ENCODE peak calls at places on chromosome 12, in nine cellular contexts. Y, D, C, A, I, W, G, B and E are unnamed samples.

GRCh38 chr12:101857043-101857558 is 20.3 kb upstream of the DRAM1 start:
- DNase-seq in Y (no peak), D (no peak), C (no peak), A (peak; percentile 92), I (peak; percentile 64), W (peak; percentile 42), G (peak; percentile 59), B (peak; percentile 81), E (no peak)

GRCh38 chr12:69052613-69053408 is 119.8 kb upstream of the CPM start:
- DNase-seq in Y (no peak), D (no peak), C (no peak), A (no peak), I (peak; percentile 82), W (peak; percentile 60), G (peak; percentile 68), B (peak; percentile 83), E (no peak)

GRCh38 chr12:122031342-122032216 is 9.9 kb downstream of the BCL7A start:
- DNase-seq in Y (no peak), D (no peak), C (no peak), A (peak; percentile 67), I (peak; percentile 32), W (no peak), G (peak; percentile 36), B (no peak), E (no peak)

GRCh38 chr12:8948711-8949524 is 527 bp downstream of the M6PR start:
- DNase-seq in Y (no peak), D (no peak), C (no peak), A (peak; percentile 69), I (peak; percentile 24), W (no peak), G (peak; percentile 50), B (peak; percentile 40), E (no peak)

GRCh38 chr12:27733052-27733656 is 22.5 kb downstream of the MRPS35 start:
- DNase-seq in Y (no peak), D (no peak), C (no peak), A (peak; percentile 69), I (peak; percentile 43), W (no peak), G (peak; percentile 60), B (peak; percentile 52), E (no peak)

GRCh38 chr12:65533177-65533883 is 254.8 kb downstream of the MSRB3 start:
- DNase-seq in Y (no peak), D (no peak), C (no peak), A (peak; percentile 20), I (no peak), W (no peak), G (no peak), B (peak; percentile 52), E (no peak)

GRCh38 chr12:121767525-121768016 is 25.9 kb downstream of the RHOF start:
- DNase-seq in Y (no peak), D (peak; percentile 49), C (no peak), A (no peak), I (peak; percentile 50), W (no peak), G (peak; percentile 84), B (peak; percentile 81), E (no peak)

GRCh38 chr12:70157099-70157498 is 86.1 kb upstream of the CNOT2 start:
- DNase-seq in Y (no peak), D (no peak), C (no peak), A (no peak), I (no peak), W (no peak), G (no peak), B (no peak), E (no peak)

GRCh38 chr12:12734561-12735071 is 17.4 kb downstream of the CDKN1B start:
- DNase-seq in Y (no peak), D (no peak), C (no peak), A (no peak), I (no peak), W (no peak), G (no peak), B (peak; percentile 75), E (no peak)

GRCh38 chr12:82565982-82566381 is 120.7 kb upstream of the TMTC2 start:
- DNase-seq in Y (no peak), D (no peak), C (no peak), A (no peak), I (no peak), W (no peak), G (no peak), B (no peak), E (no peak)

GRCh38 chr12:18415227-18415626 is 153.9 kb downstream of the PIK3C2G start:
- DNase-seq in Y (no peak), D (no peak), C (no peak), A (no peak), I (no peak), W (no peak), G (no peak), B (no peak), E (no peak)

GRCh38 chr12:18414671-18415070 is 153.4 kb downstream of the PIK3C2G start:
- DNase-seq in Y (no peak), D (no peak), C (no peak), A (no peak), I (no peak), W (no peak), G (no peak), B (no peak), E (no peak)

GRCh38 chr12:18411453-18411852 is 150.1 kb downstream of the PIK3C2G start:
- DNase-seq in Y (no peak), D (no peak), C (no peak), A (no peak), I (no peak), W (no peak), G (no peak), B (no peak), E (no peak)
- TF ChIP-seq CTCF in Y (no peak), D (no peak), C (no peak), A (no peak), I (no peak), W (no peak), G (no peak), B (no peak), E (no peak)

GRCh38 chr12:106187155-106187789 is 48.5 kb upstream of the NUAK1 start:
- DNase-seq in Y (no peak), D (no peak), C (no peak), A (no peak), I (no peak), W (no peak), G (no peak), B (no peak), E (no peak)

GRCh38 chr12:106187842-106188241 is 49.1 kb upstream of the NUAK1 start:
- DNase-seq in Y (no peak), D (no peak), C (no peak), A (no peak), I (no peak), W (no peak), G (no peak), B (no peak), E (no peak)

GRCh38 chr12:106192659-106193403 is 54.1 kb upstream of the NUAK1 start:
- DNase-seq in Y (no peak), D (peak; percentile 28), C (no peak), A (no peak), I (no peak), W (no peak), G (no peak), B (no peak), E (no peak)

GRCh38 chr12:106188249-106188648 is 49.5 kb upstream of the NUAK1 start:
- DNase-seq in Y (no peak), D (peak; percentile 25), C (no peak), A (no peak), I (no peak), W (no peak), G (no peak), B (no peak), E (no peak)

DNA sequence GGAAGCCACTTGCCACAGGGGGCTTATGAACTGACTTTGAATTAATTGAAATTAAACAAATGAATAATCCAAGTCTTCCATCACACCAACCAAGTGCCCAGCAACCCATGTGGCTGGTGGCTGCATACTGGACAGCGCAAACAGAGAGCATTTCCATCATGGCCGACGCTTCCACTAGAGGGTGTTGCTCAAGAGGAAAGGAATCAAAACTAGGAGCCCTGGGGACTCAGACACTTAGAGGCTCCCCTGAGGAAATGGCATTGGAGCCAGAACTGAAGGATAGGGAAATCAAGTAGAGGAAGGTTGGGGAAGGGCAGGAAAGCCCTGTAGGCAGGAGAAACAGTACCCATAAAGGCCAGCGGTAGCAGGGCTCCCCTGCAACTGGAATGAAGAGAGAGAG is 50.6 kb upstream of the NUAK1 start:
- DNase-seq in Y (no peak), D (no peak), C (no peak), A (no peak), I (no peak), W (no peak), G (no peak), B (no peak), E (no peak)
- TF ChIP-seq CTCF in Y (no peak), D (no peak), C (no peak), A (no peak), I (no peak), W (no peak), G (no peak), B (no peak), E (no peak)

DNA sequence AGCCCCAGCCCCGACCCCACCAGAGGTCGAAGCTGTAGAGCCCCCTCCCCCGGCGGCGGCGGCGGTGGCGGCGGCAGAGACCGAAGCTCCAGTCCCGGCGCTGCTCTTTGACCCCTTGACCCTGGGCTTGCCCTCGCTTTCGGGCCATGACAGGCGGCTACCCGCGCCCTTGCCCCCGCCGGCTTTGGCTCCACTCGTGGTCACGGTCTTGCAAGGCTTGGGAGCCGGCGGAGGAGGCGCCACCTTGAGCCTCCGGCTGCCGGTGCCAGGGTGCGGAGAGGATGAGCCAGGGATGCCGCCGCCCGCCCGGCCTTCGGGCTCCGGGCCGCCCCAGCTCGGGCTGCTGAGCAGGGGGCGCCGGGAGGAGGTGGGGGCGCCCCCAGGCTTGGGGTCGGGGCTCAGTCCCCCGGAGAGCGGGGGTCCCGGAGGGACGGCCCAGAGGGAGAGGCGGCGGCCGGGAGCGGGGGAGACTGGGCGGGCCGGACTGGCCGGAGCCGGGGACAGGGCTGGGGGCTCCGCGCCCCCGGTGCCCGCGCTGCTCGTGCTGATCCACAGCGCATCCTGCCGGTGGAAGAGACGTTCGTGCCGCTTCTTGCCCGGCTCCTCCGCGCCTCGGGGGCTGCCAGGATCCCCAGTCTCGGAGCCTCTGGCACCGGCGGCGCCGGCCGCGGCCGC is 938 bp downstream of the AGAP2 start:
- DNase-seq in Y (no peak), D (no peak), C (no peak), A (no peak), I (no peak), W (no peak), G (no peak), B (peak; percentile 7), E (no peak)
- TF ChIP-seq CTCF in Y (no peak), D (peak; percentile 33), C (peak; percentile 40), A (no peak), I (peak; percentile 39), W (peak; percentile 31), G (no peak), B (peak; percentile 35), E (no peak)

DNA sequence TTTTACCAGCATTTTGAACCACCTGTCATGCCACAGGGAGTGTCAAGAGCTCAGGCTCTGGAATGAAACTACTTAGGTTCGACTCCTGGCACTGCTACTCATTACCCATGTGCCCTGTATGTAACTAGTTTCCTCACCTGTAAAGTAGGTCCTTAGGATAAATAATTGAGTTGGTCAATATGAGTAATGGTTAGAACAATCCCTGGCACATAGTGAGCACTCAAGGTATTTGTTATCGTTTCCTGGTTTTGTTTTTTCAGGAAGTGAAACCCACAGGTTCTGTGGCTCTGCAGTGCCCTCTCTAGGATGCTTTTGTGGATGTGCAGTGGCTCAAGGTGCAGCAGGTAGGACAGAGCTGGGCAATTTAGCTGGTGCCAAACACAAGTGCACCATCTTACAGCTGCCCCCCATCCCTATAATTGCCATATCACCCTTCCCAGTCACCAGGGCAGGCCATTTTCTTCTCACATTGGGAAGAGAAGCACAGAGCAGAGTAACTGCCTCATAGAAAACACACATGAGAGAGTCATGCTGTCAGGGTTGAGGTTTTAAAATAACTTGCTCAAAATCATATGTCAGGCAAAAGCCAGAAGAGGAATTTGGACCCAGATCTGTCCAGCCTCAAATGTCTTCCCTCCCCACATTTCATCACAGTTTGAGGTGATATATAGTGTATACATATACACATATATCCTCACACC is 297.5 kb downstream of the RPAP3 start:
- DNase-seq in Y (no peak), D (no peak), C (no peak), A (peak; percentile 43), I (no peak), W (no peak), G (no peak), B (no peak), E (no peak)
- TF ChIP-seq CTCF in Y (no peak), D (peak; percentile 18), C (peak; percentile 7), A (peak; percentile 48), I (peak; percentile 46), W (no peak), G (peak; percentile 15), B (peak; percentile 12), E (no peak)